ENCODE peak calls at places on chromosomes 13 and 19, in four cellular contexts. Q is GM12892, R is K562, Z is breast epithelium. Y is an unnamed sample.

GRCh38 chr19:16702123-16702522 is 17.5 kb upstream of the NWD1 start:
- DNase-seq in Q (no peak), R (no peak), Z (no peak), Y (no peak)

GRCh38 chr13:64289702-64290101 is 2874.1 kb upstream of the PCDH20 start:
- DNase-seq in Q (no peak), R (no peak), Z (no peak), Y (no peak)

GRCh38 chr19:44072543-44073401 is 813 bp downstream of the ZNF284 start:
- DNase-seq in Q (no peak), R (no peak), Z (no peak), Y (no peak)

GRCh38 chr19:2215281-2215751 is 20.8 kb downstream of the PLEKHJ1 start:
- DNase-seq in Q (no peak), R (no peak), Z (no peak), Y (no peak)

GRCh38 chr19:17787274-17787913 is 7.5 kb upstream of the B3GNT3 start:
- DNase-seq in Q (no peak), R (no peak), Z (no peak), Y (no peak)

GRCh38 chr13:101919541-101920306 is 467.2 kb downstream of the ITGBL1 start:
- DNase-seq in Q (no peak), R (no peak), Z (no peak), Y (no peak)

GRCh38 chr19:51026554-51026831 is at the start of gene KLK11:
- DNase-seq in Q (no peak), R (no peak), Z (no peak), Y (peak; percentile 90)

GRCh38 chr13:27293051-27293691 is 22.5 kb downstream of the RASL11A start:
- DNase-seq in Q (no peak), R (no peak), Z (no peak), Y (no peak)

GRCh38 chr19:51777570-51778460 is 16.8 kb downstream of the FPR2 start:
- DNase-seq in Q (peak; percentile 25), R (peak; percentile 68), Z (no peak), Y (peak; percentile 45)

GRCh38 chr19:56253737-56254136 is 18.8 kb upstream of the EDDM13 start:
- DNase-seq in Q (no peak), R (peak; percentile 36), Z (no peak), Y (no peak)

GRCh38 chr19:19741184-19741583 is 8.3 kb upstream of the ZNF14 start:
- DNase-seq in Q (no peak), R (no peak), Z (no peak), Y (no peak)

GRCh38 chr13:42970824-42971669 is 21.0 kb downstream of the EPSTI1 start:
- DNase-seq in Q (no peak), R (peak; percentile 46), Z (no peak), Y (peak; percentile 47)

GRCh38 chr19:57348136-57348535 is 2.9 kb upstream of the ZNF304 start:
- DNase-seq in Q (no peak), R (no peak), Z (no peak), Y (no peak)

GRCh38 chr13:102873653-102874052 is 27.8 kb downstream of the ERCC5 start:
- DNase-seq in Q (no peak), R (no peak), Z (no peak), Y (no peak)

GRCh38 chr13:65784088-65784816 is 1445.9 kb downstream of the PCDH9 start:
- DNase-seq in Q (no peak), R (no peak), Z (no peak), Y (no peak)

GRCh38 chr13:22506286-22506685 is 674.5 kb upstream of the SGCG start:
- DNase-seq in Q (no peak), R (no peak), Z (no peak), Y (no peak)

GRCh38 chr19:13839938-13840750 is 36.8 kb upstream of the NANOS3 start:
- DNase-seq in Q (no peak), R (no peak), Z (peak; percentile 76), Y (peak; percentile 75)

GRCh38 chr13:47549219-47549752 is 451.8 kb downstream of the SUCLA2 start:
- DNase-seq in Q (no peak), R (no peak), Z (no peak), Y (no peak)

GRCh38 chr13:31001647-31002046 is 69.2 kb downstream of the TEX26 start:
- DNase-seq in Q (no peak), R (no peak), Z (no peak), Y (no peak)

GRCh38 chr13:89695343-89696257 is 1651.9 kb upstream of the MIR17HG start:
- DNase-seq in Q (no peak), R (peak; percentile 1), Z (no peak), Y (peak; percentile 39)

GRCh38 chr19:14943601-14944000 is 2.3 kb downstream of the OR7C2 start:
- DNase-seq in Q (no peak), R (no peak), Z (no peak), Y (no peak)

GRCh38 chr13:96730676-96731075 is 263.6 kb downstream of the OXGR1 start:
- DNase-seq in Q (no peak), R (no peak), Z (no peak), Y (no peak)

GRCh38 chr19:17160908-17161307 is 54.2 kb upstream of the USE1 start:
- DNase-seq in Q (no peak), R (no peak), Z (no peak), Y (no peak)

GRCh38 chr13:25865391-25865790 is 186.4 kb downstream of the SHISA2 start:
- DNase-seq in Q (no peak), R (no peak), Z (no peak), Y (no peak)

GRCh38 chr13:47672982-47673670 is 327.9 kb downstream of the SUCLA2 start:
- DNase-seq in Q (no peak), R (no peak), Z (no peak), Y (no peak)

GRCh38 chr13:30898721-30899188 is 7.3 kb upstream of the MEDAG start:
- DNase-seq in Q (no peak), R (no peak), Z (no peak), Y (no peak)

GRCh38 chr19:34904521-34904845 is 22.2 kb upstream of the ZNF30 start:
- DNase-seq in Q (no peak), R (no peak), Z (no peak), Y (no peak)

GRCh38 chr19:51511353-51511752 is 9.8 kb upstream of the SIGLEC12 start:
- DNase-seq in Q (no peak), R (peak; percentile 56), Z (no peak), Y (no peak)

GRCh38 chr13:99353836-99354235 is 46.6 kb upstream of the GPR183 start:
- DNase-seq in Q (no peak), R (no peak), Z (no peak), Y (no peak)

GRCh38 chr13:99354371-99354951 is 47.3 kb upstream of the GPR183 start:
- DNase-seq in Q (no peak), R (no peak), Z (no peak), Y (no peak)

GRCh38 chr13:99350191-99350590 is 43.0 kb upstream of the GPR183 start:
- DNase-seq in Q (no peak), R (no peak), Z (no peak), Y (no peak)

GRCh38 chr13:99351772-99352171 is 44.6 kb upstream of the GPR183 start:
- DNase-seq in Q (no peak), R (no peak), Z (no peak), Y (no peak)

DNA sequence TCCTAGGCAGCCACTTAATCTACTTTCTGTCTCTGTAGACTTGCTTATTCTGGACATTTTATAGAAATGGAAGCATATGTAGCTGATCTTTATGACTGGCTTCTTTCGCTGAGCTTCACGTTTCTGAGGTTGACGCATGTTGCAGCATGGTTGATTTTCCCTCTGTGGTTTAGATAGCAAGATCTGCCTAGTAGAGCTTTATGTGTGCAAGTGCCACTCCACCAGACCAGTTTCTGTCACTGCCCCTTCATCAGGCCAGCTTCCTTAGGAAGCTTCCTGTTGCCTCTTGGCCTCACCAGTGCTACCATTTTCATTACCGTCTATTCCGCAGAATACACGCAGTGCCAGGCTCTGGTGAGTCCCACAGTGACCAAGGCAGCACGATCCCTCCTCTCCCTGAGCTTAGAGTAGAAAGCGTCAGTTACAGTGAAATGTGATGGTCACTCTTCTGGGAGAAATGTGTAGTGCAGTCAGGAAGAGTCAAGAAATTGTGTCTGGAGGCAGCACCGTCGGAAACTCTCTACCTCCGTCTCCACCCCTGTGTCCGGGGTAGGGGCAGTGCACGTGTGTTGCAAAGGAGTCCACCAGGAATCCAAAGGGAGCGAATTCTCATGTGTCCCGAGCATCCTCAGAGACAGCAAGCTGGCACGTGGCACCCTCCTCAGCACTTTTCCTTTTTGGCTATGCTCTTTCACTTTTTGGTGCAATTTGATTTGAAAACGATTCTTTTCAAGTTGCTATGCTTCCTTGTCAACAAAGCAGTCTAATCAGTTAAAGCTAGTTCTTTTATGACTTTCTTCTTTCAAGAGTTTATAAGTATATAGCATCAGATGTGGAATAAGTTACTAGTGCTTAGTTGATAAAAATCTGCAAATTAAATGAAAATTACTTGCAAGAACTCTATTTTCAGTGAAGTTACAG is 45.4 kb upstream of the GPR183 start:
- DNase-seq in Q (no peak), R (no peak), Z (no peak), Y (no peak)
- TF ChIP-seq POLR2AphosphoS5 in Q (no peak), R (no peak), Z (no peak), Y (no peak)

DNA sequence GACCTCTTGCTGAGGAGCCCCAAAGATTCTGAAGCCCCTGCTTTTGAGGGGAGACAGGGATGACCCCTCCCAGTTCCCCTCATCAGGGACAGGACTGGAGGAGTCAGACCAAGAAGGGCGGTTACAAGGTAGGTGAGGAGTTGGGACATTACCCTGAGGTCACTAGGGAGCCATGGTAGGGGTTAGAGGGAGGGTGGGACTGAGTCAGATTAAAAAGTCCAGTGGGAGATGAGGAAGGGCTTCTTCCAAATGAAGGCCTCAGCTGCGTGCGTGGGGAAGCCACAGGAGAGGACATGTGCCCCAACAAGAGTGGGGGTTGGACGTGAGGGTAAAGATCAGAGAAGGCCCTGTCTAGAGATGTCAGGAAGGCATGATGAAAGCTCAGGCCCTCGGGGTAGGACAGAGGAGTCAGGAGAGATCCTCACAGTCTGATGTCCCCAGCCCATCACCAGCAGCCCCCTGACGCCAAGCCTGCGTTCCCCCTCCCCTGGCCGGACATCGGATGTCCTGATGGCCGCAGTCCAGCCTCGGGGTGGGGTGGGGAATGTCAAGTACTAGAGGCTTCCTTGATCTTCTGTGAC is 6.4 kb upstream of the MFSD12 start:
- DNase-seq in Q (no peak), R (no peak), Z (no peak), Y (no peak)
- TF ChIP-seq POLR2A in Q (no peak), R (no peak), Z (no peak), Y (no peak)

DNA sequence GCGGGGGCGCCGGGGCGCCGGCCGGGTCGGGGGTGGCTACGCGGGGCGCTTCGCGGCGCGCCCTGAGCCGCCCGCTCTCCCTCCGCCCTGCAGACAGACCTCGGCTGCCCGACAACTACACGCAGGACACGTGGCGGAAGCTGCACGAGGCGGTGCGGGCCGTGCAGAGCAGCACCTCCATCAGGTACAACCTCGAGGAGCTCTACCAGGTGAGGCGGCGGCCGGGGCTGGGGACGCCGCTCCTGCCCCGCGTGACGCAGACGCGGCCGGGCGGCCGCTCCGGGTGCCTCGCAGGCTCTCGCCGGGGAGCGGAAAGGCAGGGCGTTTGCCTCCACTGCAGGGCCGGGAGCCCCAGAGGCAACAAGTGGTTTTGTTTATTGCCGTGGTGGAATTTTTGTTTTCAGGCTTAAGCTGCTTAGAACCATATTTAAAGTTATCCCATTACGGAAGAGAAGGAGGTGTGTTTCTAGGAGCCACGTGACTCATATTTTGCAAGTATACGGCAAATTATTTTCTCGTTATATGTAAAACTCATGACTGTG is 538 bp downstream of the CUL4A start:
- DNase-seq in Q (peak; percentile 41), R (no peak), Z (no peak), Y (peak; percentile 71)
- TF ChIP-seq POLR2AphosphoS5 in Q (peak; percentile 43), R (no peak), Z (no peak), Y (no peak)

GRCh38 chr13:33678906-33679657 is 138.9 kb upstream of the RFC3 start:
- DNase-seq in Q (peak; percentile 58), R (peak; percentile 5), Z (peak; percentile 66), Y (peak; percentile 83)

GRCh38 chr13:33678084-33678483 is 139.9 kb upstream of the RFC3 start:
- DNase-seq in Q (no peak), R (peak; percentile 29), Z (no peak), Y (no peak)

GRCh38 chr13:33677215-33677614 is 140.7 kb upstream of the RFC3 start:
- DNase-seq in Q (no peak), R (no peak), Z (no peak), Y (no peak)

GRCh38 chr13:33676045-33676699 is 141.8 kb upstream of the RFC3 start:
- DNase-seq in Q (no peak), R (no peak), Z (no peak), Y (peak; percentile 44)

GRCh38 chr13:33676700-33677048 is 141.3 kb upstream of the RFC3 start:
- DNase-seq in Q (no peak), R (no peak), Z (peak; percentile 55), Y (peak; percentile 64)
- TF ChIP-seq POLR2A in Q (no peak), R (no peak), Z (no peak), Y (no peak)

Y was measured in stomach.